ENCODE peak calls at places on chromosomes 12 and 14, in ten cellular contexts. Q is NCI-H1694; E is AG04450; P is skeletal muscle cell; F is naive thymus-derived CD8-positive, alpha-beta T cell; S is HFFc6; N is stimulated activated CD8-positive, alpha-beta memory T cell treated with anti-CD3 and anti-CD28 coated beads, Interleukin-2, amount 100 ng/mL, for 1 hour; J is AG09319; H is activated CD8-positive, alpha-beta memory T cell treated with anti-CD3 and anti-CD28 coated beads, Interleukin-2, amount 50 U/mL, for 48 hours; G is lower lobe of right lung. I is an unnamed sample.

GRCh38 chr12:5808956-5809355 is 136.1 kb downstream of the ANO2 start:
- DNase-seq in Q (no peak), E (no peak), P (peak), F (no peak), S (peak), N (no peak), J (peak), H (no peak), G (no peak), I (no peak)

GRCh38 chr12:59626382-59626781 is 30.6 kb downstream of the SLC16A7 start:
- DNase-seq in Q (no peak), E (no peak), P (no peak), F (no peak), S (peak), N (no peak), J (no peak), H (no peak), G (no peak), I (no peak)

GRCh38 chr12:118063567-118064391 is 2.8 kb upstream of the WSB2 start:
- DNase-seq in Q (no peak), E (no peak), P (no peak), F (no peak), S (no peak), N (no peak), J (no peak), H (no peak), G (no peak), I (no peak)

GRCh38 chr12:23899434-23899833 is 50.0 kb downstream of the SOX5 start:
- DNase-seq in Q (no peak), E (no peak), P (no peak), F (no peak), S (no peak), N (no peak), J (no peak), H (no peak), G (no peak), I (no peak)

GRCh38 chr12:93113317-93114006 is 184.4 kb upstream of the EEA1 start:
- DNase-seq in Q (no peak), E (no peak), P (no peak), F (no peak), S (no peak), N (no peak), J (no peak), H (no peak), G (no peak), I (no peak)

GRCh38 chr14:50396636-50397460 is at the start of gene CDKL1:
- DNase-seq in Q (no peak), E (peak), P (peak), F (peak), S (peak), N (no peak), J (peak), H (peak), G (peak), I (no peak)

GRCh38 chr12:34215893-34216285 is 193.6 kb downstream of the ALG10 start:
- DNase-seq in Q (no peak), E (no peak), P (no peak), F (no peak), S (no peak), N (no peak), J (no peak), H (no peak), G (no peak), I (no peak)

GRCh38 chr12:112153900-112154234 is 28.5 kb downstream of the TRAFD1 start:
- DNase-seq in Q (no peak), E (no peak), P (no peak), F (no peak), S (no peak), N (no peak), J (no peak), H (peak), G (no peak), I (no peak)

GRCh38 chr12:9798008-9798619 is 29.2 kb upstream of the KLRF1 start:
- DNase-seq in Q (no peak), E (no peak), P (no peak), F (peak), S (peak), N (peak), J (no peak), H (peak), G (no peak), I (no peak)

GRCh38 chr12:98895086-98895651 is 250.1 kb downstream of the APAF1 start:
- DNase-seq in Q (no peak), E (no peak), P (no peak), F (no peak), S (no peak), N (no peak), J (no peak), H (peak), G (no peak), I (no peak)

GRCh38 chr14:36655054-36655381 is 6.6 kb upstream of the PAX9 start:
- DNase-seq in Q (no peak), E (no peak), P (no peak), F (no peak), S (no peak), N (no peak), J (no peak), H (no peak), G (no peak), I (no peak)